ENCODE peak calls at places on chromosomes 4 and X, in four cellular contexts. J is K562, L is H1, Y is HepG2. Z is an unnamed sample.

GRCh38 chr4:187321741-187322140 is 598.1 kb upstream of the FAT1 start:
- DNase-seq in J (no peak), L (no peak), Y (no peak), Z (no peak)

GRCh38 chrX:77431227-77431626 is 16.0 kb upstream of the FGF16 start:
- DNase-seq in J (no peak), L (no peak), Y (no peak), Z (no peak)

GRCh38 chr4:25253072-25253447 is 19.2 kb downstream of the PI4K2B start:
- DNase-seq in J (no peak), L (no peak), Y (no peak), Z (no peak)

GRCh38 chrX:70480660-70481018 is 36.0 kb downstream of the DLG3 start:
- DNase-seq in J (no peak), L (no peak), Y (no peak), Z (no peak)

GRCh38 chr4:98873059-98873458 is 55.9 kb downstream of the EIF4E start:
- DNase-seq in J (peak), L (no peak), Y (no peak), Z (no peak)

GRCh38 chr4:1008840-1009646 is 2.4 kb upstream of the FGFRL1 start:
- DNase-seq in J (no peak), L (no peak), Y (no peak), Z (no peak)

GRCh38 chrX:120269379-120270035 is 18.9 kb downstream of the ZBTB33 start:
- DNase-seq in J (no peak), L (no peak), Y (no peak), Z (no peak)

GRCh38 chrX:73127700-73128241 is 48.5 kb upstream of the PABPC1L2A start:
- DNase-seq in J (no peak), L (peak), Y (no peak), Z (no peak)

GRCh38 chr4:128630881-128631280 is 178.6 kb upstream of the JADE1 start:
- DNase-seq in J (no peak), L (no peak), Y (no peak), Z (no peak)

GRCh38 chr4:110620352-110621327 is 2.2 kb downstream of the PITX2 start:
- DNase-seq in J (no peak), L (no peak), Y (no peak), Z (no peak)

GRCh38 chr4:108120789-108121188 is 47.9 kb downstream of the LEF1 start:
- DNase-seq in J (no peak), L (no peak), Y (no peak), Z (no peak)

GRCh38 chrX:446243-446642 is 59.5 kb upstream of the PPP2R3B start:
- DNase-seq in J (no peak), L (peak), Y (no peak), Z (no peak)

GRCh38 chrX:110146521-110146920 is 143.6 kb downstream of the TMEM164 start:
- DNase-seq in J (peak), L (no peak), Y (peak), Z (no peak)
- TF ChIP-seq CEBPB in J (no peak), L (no peak), Y (no peak), Z (no peak)

DNA sequence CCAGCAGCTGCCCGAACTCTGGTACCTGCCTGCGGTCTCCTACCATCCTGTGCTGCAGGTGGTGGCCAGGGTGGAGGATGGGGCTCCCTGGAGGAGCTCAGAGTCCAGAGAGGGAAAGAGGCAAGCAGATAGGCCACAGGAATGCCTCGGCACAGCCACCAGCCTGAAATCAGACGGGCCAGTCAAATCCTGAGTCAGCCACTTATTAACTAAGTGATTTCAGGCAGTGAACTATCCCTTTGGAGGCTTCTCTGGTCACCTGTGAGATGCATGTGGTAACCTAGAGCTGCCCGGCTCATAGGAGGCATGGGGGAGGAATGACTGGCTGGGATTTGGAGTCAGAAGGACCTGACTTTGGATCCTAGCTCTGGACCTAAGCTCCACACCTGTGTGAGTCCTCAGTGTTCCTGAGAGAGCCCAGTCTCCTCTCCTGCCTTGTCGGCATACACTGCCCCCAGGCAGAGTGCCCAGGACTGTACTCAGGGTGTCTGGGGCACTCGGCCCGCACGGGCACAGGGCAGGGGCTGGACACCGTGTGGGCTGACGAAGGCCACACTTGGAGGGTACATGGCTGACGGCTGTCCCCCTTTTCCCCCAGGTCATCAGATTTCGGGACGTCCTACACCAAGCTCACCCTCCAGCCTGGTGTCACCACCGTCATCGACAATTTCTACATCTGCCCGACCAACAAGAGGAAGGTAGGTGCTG is 96.4 kb upstream of the PSAPL1 start:
- DNase-seq in J (no peak), L (no peak), Y (peak), Z (no peak)
- TF ChIP-seq GABPA in J (no peak), L (no peak), Y (no peak), Z (no peak)

GRCh38 chr4:139839664-139840063 is 174.0 kb downstream of the MGST2 start:
- DNase-seq in J (no peak), L (no peak), Y (no peak), Z (no peak)

GRCh38 chr4:139841464-139842195 is 176.0 kb downstream of the MGST2 start:
- DNase-seq in J (peak), L (no peak), Y (peak), Z (no peak)

GRCh38 chr4:139840773-139841172 is 175.2 kb downstream of the MGST2 start:
- DNase-seq in J (no peak), L (no peak), Y (no peak), Z (no peak)

GRCh38 chr4:139835006-139835405 is 169.4 kb downstream of the MGST2 start:
- DNase-seq in J (no peak), L (no peak), Y (peak), Z (no peak)

DNA sequence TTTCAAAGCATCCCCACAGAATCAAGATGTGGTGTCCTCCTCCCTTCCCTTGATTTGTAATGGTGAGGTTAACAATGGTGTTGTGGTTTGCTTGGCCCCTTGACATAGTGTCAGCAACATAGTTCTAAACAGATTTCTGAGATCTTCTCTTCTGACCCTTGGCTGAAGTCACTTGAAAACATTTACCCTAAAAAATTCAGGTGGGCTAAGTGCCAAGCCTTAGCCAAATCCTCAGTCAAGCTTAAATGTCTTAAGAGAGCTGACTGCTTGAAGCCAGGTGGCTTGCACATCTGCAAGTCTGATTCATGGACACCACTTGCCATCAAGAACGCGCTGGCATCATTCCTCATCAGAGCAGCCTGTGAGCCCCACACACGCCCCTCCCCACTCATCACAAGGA is 173.2 kb downstream of the MGST2 start:
- DNase-seq in J (no peak), L (no peak), Y (no peak), Z (no peak)
- TF ChIP-seq CEBPB in J (no peak), L (no peak), Y (no peak), Z (no peak)

GRCh38 chr4:85741921-85742591 is 267.1 kb downstream of the ARHGAP24 start:
- DNase-seq in J (peak), L (no peak), Y (no peak), Z (no peak)

GRCh38 chr4:85747871-85748491 is 273.0 kb downstream of the ARHGAP24 start:
- DNase-seq in J (peak), L (no peak), Y (peak), Z (no peak)

GRCh38 chr4:85745939-85746338 is 271.0 kb downstream of the ARHGAP24 start:
- DNase-seq in J (no peak), L (no peak), Y (no peak), Z (no peak)

GRCh38 chr4:85741421-85741820 is 266.5 kb downstream of the ARHGAP24 start:
- DNase-seq in J (no peak), L (no peak), Y (no peak), Z (no peak)

GRCh38 chr4:85744950-85745349 is 270.0 kb downstream of the ARHGAP24 start:
- DNase-seq in J (no peak), L (no peak), Y (no peak), Z (no peak)
- TF ChIP-seq GABPA in J (no peak), L (no peak), Y (no peak), Z (no peak)

GRCh38 chr4:6345866-6346265 is 76.2 kb downstream of the WFS1 start:
- DNase-seq in J (no peak), L (no peak), Y (no peak), Z (no peak)
- TF ChIP-seq CEBPB in J (no peak), L (no peak), Y (no peak), Z (no peak)

GRCh38 chr4:126513596-126513995 is 1119.2 kb upstream of the INTU start:
- DNase-seq in J (no peak), L (no peak), Y (no peak), Z (no peak)
- TF ChIP-seq GABPA in J (no peak), L (no peak), Y (no peak), Z (no peak)

DNA sequence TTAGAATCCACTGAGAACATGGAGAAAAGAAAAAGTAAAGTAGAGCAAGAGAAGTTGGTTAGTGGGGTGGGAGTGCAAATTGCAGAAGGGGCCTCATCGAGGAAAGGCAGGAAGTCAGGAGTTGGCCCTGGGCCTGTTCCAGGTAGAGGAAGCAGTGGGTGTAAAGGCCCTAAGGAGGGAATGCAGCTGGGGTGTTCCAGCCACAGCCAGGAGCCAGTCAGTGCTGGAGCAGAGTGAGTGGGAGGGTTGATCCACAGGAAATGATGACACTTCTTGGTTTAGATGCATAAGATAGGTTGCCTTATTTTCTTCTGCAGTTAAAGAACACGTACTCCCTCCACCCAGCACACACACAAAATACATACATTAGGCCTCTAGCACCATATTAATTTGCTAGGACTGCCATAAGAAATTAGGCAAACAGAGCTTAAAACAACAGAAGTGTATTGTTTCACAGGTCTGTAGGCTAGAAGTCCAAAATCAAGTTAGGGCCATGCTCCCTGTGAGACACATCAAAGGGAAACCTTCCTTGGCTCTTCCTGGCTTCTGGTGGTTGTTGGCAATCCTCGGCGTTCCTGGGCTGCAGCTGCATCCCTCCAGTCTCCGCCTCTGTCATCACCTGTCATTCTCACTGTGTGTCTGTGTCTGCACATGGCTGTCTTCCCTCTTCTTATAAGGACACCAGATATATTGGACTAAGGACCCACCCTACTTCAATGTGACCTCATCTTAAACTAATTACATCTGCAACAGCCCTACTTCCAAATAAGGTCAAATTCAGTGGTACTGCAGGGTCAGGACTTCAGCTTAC is 205.9 kb downstream of the AASDH start:
- DNase-seq in J (peak), L (no peak), Y (no peak), Z (no peak)
- TF ChIP-seq CEBPB in J (no peak), L (no peak), Y (no peak), Z (no peak)

DNA sequence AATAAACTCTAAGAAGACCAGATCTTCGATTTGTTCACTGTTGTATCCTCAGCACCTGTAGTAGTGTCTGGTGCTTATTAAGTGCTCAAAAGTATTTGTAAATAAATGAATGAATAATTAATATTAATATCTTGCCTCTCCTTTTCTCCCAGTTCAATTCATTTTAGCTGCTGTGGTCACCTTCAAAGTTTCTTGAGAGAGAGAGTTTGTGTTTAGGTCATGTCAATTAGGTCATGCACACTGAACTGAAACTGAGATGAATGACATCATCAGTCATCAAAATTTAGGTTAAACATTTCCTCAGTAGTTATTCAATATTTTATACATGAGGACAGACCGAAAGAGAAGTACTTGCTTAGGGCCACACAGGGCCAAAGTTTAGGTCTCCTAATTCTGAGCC is 73.5 kb downstream of the ANXA3 start:
- DNase-seq in J (no peak), L (no peak), Y (no peak), Z (no peak)
- TF ChIP-seq GABPA in J (no peak), L (no peak), Y (no peak), Z (peak)

DNA sequence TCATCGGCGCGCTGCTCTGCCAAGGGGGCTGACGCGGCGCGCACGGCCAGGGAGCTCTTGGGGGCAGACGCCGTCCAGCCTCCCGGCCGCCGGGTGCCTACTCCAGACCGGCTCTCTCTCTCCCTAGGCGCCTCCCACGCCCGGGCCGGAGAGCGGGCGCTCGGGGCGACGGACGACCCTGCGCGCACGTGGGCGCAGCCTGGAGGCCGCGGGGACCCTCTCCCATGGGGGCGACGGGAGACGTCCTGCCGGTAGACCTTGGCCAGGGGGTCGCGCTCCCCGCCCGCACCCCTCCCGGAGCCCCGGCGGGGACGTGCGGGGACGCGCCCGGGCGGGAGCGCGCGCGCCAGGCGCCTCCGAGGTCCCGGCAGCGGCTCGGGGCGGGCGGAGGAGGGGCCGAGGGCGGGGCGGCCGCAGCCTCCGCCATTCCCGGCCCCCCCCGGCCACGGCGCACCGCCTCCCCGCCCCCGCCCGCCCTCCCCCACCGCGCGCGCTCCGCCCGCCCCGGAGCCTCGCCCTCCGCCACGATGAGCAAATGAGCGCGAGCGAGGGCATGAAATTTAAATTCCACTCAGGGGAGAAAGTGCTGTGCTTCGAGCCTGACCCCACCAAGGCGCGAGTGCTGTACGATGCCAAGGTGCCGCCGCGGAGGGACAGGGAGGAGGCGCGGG is at the start of gene MSL3:
- DNase-seq in J (peak), L (no peak), Y (no peak), Z (no peak)
- TF ChIP-seq CEBPB in J (no peak), L (no peak), Y (no peak), Z (no peak)

Z was measured in GM12878.